ENCODE peak calls at places on chromosome 5, in five cellular contexts. P is IMR-90, D is H9, X is lower lobe of right lung, F is ovary. R is an unnamed sample.

GRCh38 chr5:54311178-54311811 is 922 bp upstream of the ARL15 start:
- DNase-seq in P (peak), D (no peak), X (no peak), F (no peak), R (no peak)

GRCh38 chr5:96151891-96152290 is 190.2 kb upstream of the ELL2 start:
- DNase-seq in P (peak), D (no peak), X (no peak), F (no peak), R (no peak)

GRCh38 chr5:92687793-92688467 is 893.1 kb downstream of the NR2F1-AS1 start:
- DNase-seq in P (peak), D (peak), X (no peak), F (no peak), R (no peak)

GRCh38 chr5:956941-957729 is 51.5 kb upstream of the NKD2 start:
- DNase-seq in P (peak), D (peak), X (no peak), F (peak), R (no peak)

GRCh38 chr5:128736567-128736966 is 198.5 kb upstream of the FBN2 start:
- DNase-seq in P (peak), D (no peak), X (no peak), F (no peak), R (no peak)

GRCh38 chr5:448061-448765 is 5.2 kb downstream of the EXOC3 start:
- DNase-seq in P (no peak), D (peak), X (peak), F (no peak), R (peak)

GRCh38 chr5:180644825-180645608 is 4.4 kb downstream of the FLT4 start:
- DNase-seq in P (no peak), D (peak), X (no peak), F (no peak), R (no peak)

GRCh38 chr5:148381906-148382305 is 1.9 kb upstream of the FBXO38 start:
- DNase-seq in P (no peak), D (no peak), X (no peak), F (no peak), R (no peak)

GRCh38 chr5:143898914-143899591 is 87.1 kb downstream of the HMHB1 start:
- DNase-seq in P (no peak), D (no peak), X (no peak), F (no peak), R (no peak)

GRCh38 chr5:158492850-158493249 is 606.9 kb downstream of the EBF1 start:
- DNase-seq in P (no peak), D (no peak), X (no peak), F (no peak), R (no peak)

GRCh38 chr5:17396247-17396646 is 101.8 kb upstream of the TAF11L2 start:
- DNase-seq in P (peak), D (no peak), X (no peak), F (no peak), R (no peak)

GRCh38 chr5:78569441-78569840 is 79.1 kb downstream of the LHFPL2 start:
- DNase-seq in P (peak), D (no peak), X (peak), F (peak), R (peak)

GRCh38 chr5:77852514-77853352 is 76.6 kb upstream of the TBCA start:
- DNase-seq in P (peak), D (peak), X (no peak), F (peak), R (peak)

GRCh38 chr5:126937796-126938195 is 92.6 kb downstream of the MARCHF3 start:
- DNase-seq in P (peak), D (no peak), X (no peak), F (no peak), R (no peak)

GRCh38 chr5:179265529-179266290 is 79.6 kb downstream of the ADAMTS2 start:
- DNase-seq in P (peak), D (peak), X (peak), F (peak), R (peak)

GRCh38 chr5:89087551-89088318 is 204.8 kb upstream of the MEF2C start:
- DNase-seq in P (no peak), D (peak), X (no peak), F (no peak), R (no peak)

GRCh38 chr5:9149988-9150387 is 395.9 kb downstream of the SEMA5A start:
- DNase-seq in P (peak), D (no peak), X (no peak), F (no peak), R (no peak)

GRCh38 chr5:134818776-134819175 is 27.0 kb upstream of the C5orf24 start:
- DNase-seq in P (no peak), D (no peak), X (no peak), F (no peak), R (no peak)

GRCh38 chr5:5592541-5592940 is 170.1 kb downstream of the ICE1 start:
- DNase-seq in P (no peak), D (no peak), X (no peak), F (no peak), R (no peak)

GRCh38 chr5:83048277-83048676 is 28.9 kb downstream of the TMEM167A start:
- DNase-seq in P (peak), D (no peak), X (no peak), F (no peak), R (no peak)

GRCh38 chr5:33734541-33734940 is 157.2 kb downstream of the ADAMTS12 start:
- DNase-seq in P (peak), D (no peak), X (no peak), F (no peak), R (peak)

GRCh38 chr5:159805021-159805420 is 111.3 kb upstream of the ADRA1B start:
- DNase-seq in P (no peak), D (no peak), X (no peak), F (no peak), R (peak)

GRCh38 chr5:34627794-34628193 is 28.3 kb upstream of the RAI14 start:
- DNase-seq in P (peak), D (no peak), X (no peak), F (no peak), R (no peak)

GRCh38 chr5:66080664-66081063 is 63.4 kb upstream of the SREK1 start:
- DNase-seq in P (no peak), D (no peak), X (no peak), F (no peak), R (no peak)

GRCh38 chr5:154166901-154167791 is 23.4 kb upstream of the GALNT10 start:
- DNase-seq in P (no peak), D (peak), X (no peak), F (no peak), R (no peak)

GRCh38 chr5:78275998-78276543 is 18.4 kb downstream of the AP3B1 start:
- DNase-seq in P (peak), D (no peak), X (no peak), F (no peak), R (no peak)

GRCh38 chr5:165143727-165144210 is 1638.3 kb downstream of the MAT2B start:
- DNase-seq in P (no peak), D (no peak), X (no peak), F (no peak), R (no peak)

GRCh38 chr5:16522096-16522495 is 56.5 kb upstream of the ZNF622 start:
- DNase-seq in P (no peak), D (no peak), X (no peak), F (no peak), R (no peak)

GRCh38 chr5:64977779-64978178 is 209.0 kb downstream of the CWC27 start:
- DNase-seq in P (peak), D (no peak), X (no peak), F (no peak), R (no peak)

GRCh38 chr5:140882591-140882899 is 621 bp downstream of the PCDHA13 start:
- DNase-seq in P (no peak), D (peak), X (no peak), F (no peak), R (peak)

GRCh38 chr5:32182463-32183081 is 8.5 kb upstream of the GOLPH3 start:
- DNase-seq in P (no peak), D (no peak), X (no peak), F (no peak), R (no peak)

GRCh38 chr5:179720222-179720621 is 12.4 kb upstream of the MAML1 start:
- DNase-seq in P (peak), D (no peak), X (no peak), F (no peak), R (no peak)

GRCh38 chr5:133993152-133993548 is 11.6 kb downstream of the VDAC1 start:
- DNase-seq in P (peak), D (no peak), X (no peak), F (no peak), R (no peak)

DNA sequence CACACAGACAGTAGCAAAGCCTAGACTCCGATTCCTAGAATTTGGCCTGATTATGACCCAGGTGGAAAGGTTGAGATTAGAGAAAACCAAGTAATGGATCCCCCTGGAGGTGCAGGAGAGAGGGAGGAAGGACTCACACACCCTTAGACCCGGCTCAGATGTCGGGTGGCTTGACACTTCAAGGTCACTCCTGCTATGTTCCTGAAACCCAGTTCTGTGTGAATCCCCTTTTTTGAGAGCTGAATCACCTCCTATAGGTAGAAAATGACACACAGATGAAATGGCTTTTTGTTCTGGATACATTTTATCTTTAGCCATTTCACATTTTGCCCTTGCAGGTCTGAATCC is 192.8 kb downstream of the ARRDC3 start:
- DNase-seq in P (no peak), D (no peak), X (no peak), F (no peak), R (no peak)
- TF ChIP-seq CTCF in P (no peak), D (no peak), X (no peak), F (no peak), R (no peak)

DNA sequence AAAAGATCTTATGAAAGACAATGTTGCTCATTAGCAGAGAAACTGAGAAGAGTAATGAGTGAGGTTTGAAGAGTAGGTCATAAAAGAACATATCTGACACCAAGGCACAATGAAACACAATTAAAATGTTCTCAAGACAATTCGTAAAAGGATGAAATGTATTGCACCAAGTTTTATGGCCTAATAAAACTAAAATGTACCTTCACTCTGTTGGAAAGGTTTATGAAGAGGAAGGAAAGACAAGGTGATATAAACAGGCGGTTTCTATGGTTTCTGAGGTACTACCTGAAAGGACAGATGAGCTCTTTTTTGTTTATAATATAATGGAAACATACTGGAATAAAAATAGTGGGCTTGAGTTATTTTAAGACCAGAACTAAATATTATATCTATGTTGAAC is 821.3 kb downstream of the TAF11L14 start:
- DNase-seq in P (no peak), D (no peak), X (no peak), F (no peak), R (no peak)
- TF ChIP-seq CTCF in P (no peak), D (no peak), X (no peak), F (no peak), R (no peak)

GRCh38 chr5:111165058-111165457 is 59.1 kb upstream of the CAMK4 start:
- DNase-seq in P (no peak), D (peak), X (no peak), F (no peak), R (no peak)

GRCh38 chr5:111158105-111158744 is 66.0 kb upstream of the CAMK4 start:
- DNase-seq in P (peak), D (peak), X (no peak), F (no peak), R (peak)

GRCh38 chr5:111163000-111163399 is 61.2 kb upstream of the CAMK4 start:
- DNase-seq in P (peak), D (no peak), X (no peak), F (no peak), R (no peak)

DNA sequence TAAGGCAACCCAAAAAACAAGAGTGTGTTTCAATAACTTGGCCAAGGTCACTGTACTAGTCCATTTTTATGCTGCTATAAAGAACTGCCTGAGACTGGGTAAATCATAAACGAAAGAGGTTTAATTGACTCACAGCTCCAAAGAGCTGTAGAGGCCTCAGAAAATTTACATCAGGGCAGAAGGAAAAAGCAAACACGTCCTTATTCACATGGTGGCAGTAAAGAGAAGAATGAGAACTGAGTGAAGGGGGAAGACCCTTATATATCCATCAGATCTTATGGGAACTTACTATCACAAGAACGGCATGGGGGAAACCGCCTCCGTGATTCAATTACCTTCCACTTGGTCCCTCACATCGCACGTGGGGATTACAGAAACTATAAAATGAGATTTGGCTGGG is 64.3 kb upstream of the CAMK4 start:
- DNase-seq in P (no peak), D (no peak), X (no peak), F (no peak), R (no peak)
- TF ChIP-seq CTCF in P (peak), D (peak), X (no peak), F (no peak), R (no peak)

GRCh38 chr5:104800440-104801048 is 1238.0 kb upstream of the NUDT12 start:
- DNase-seq in P (no peak), D (peak), X (no peak), F (no peak), R (no peak)
- TF ChIP-seq CTCF in P (peak), D (peak), X (no peak), F (no peak), R (no peak)

GRCh38 chr5:171858303-171858702 is 72.7 kb downstream of the SMIM23 start:
- DNase-seq in P (no peak), D (peak), X (no peak), F (no peak), R (no peak)
- TF ChIP-seq CTCF in P (peak), D (peak), X (peak), F (no peak), R (no peak)

R was measured in testis.